ENCODE peak calls at places on chromosomes 12 and 14, in five cellular contexts. X is body of pancreas, R is NCI-H2029, Q is NCI-H1048, Y is NCI-H2081. U is an unnamed sample.

GRCh38 chr12:92324849-92325500 is 179.3 kb upstream of the BTG1 start:
- DNase-seq in Q (no peak), X (no peak), R (no peak), Y (no peak), U (no peak)

GRCh38 chr12:50734409-50735263 is 29.3 kb upstream of the ATF1 start:
- DNase-seq in Q (no peak), Y (peak), X (no peak), R (no peak), U (peak)

GRCh38 chr12:18355429-18355828 is 94.1 kb downstream of the PIK3C2G start:
- DNase-seq in Q (no peak), Y (no peak), X (no peak), R (no peak), U (no peak)

GRCh38 chr14:89407856-89408255 is 9.2 kb downstream of the FOXN3 start:
- DNase-seq in Q (no peak), Y (no peak), R (no peak), X (no peak), U (no peak)

GRCh38 chr12:52646613-52647012 is 5.4 kb downstream of the KRT2 start:
- DNase-seq in Y (no peak), R (no peak), Q (no peak), X (no peak), U (no peak)

GRCh38 chr14:54278087-54278486 is 118.7 kb upstream of the CDKN3 start:
- DNase-seq in Q (no peak), X (no peak), Y (peak), R (no peak), U (no peak)

GRCh38 chr12:48978291-48978740 is at the start of gene WNT1:
- DNase-seq in Q (no peak), Y (no peak), R (no peak), X (no peak), U (no peak)

GRCh38 chr12:10310926-10311705 is 3.4 kb downstream of the KLRD1 start:
- DNase-seq in Y (no peak), R (no peak), Q (no peak), X (no peak), U (no peak)

GRCh38 chr12:46303039-46303666 is 34.3 kb upstream of the SLC38A1 start:
- DNase-seq in X (peak), Q (no peak), Y (peak), R (peak), U (no peak)

GRCh38 chr12:47079894-47080724 is at the start of gene AMIGO2:
- DNase-seq in X (peak), Q (no peak), R (peak), Y (no peak), U (peak)

GRCh38 chr12:93762059-93762719 is 85.0 kb downstream of the CRADD start:
- DNase-seq in R (no peak), Y (no peak), Q (no peak), X (no peak), U (no peak)

GRCh38 chr14:49578141-49578540 is 8.0 kb downstream of the RPS29 start:
- DNase-seq in R (no peak), X (no peak), Q (no peak), Y (no peak), U (no peak)

GRCh38 chr14:71229875-71230274 is 322.6 kb downstream of the PCNX1 start:
- DNase-seq in Q (no peak), Y (no peak), R (no peak), X (no peak), U (no peak)

GRCh38 chr14:36975834-36976233 is 196.6 kb downstream of the SLC25A21 start:
- DNase-seq in X (no peak), Q (no peak), Y (peak), R (peak), U (no peak)

GRCh38 chr12:10959777-10960176 is 20.7 kb upstream of the TAS2R14 start:
- DNase-seq in X (no peak), R (no peak), Y (no peak), Q (no peak), U (no peak)

GRCh38 chr12:42698213-42698612 is 108.7 kb upstream of the PRICKLE1 start:
- DNase-seq in Q (no peak), Y (no peak), X (peak), R (no peak), U (no peak)

U was measured in A549.